ENCODE peak calls at places on chromosomes 2 and 18, in six cellular contexts. X, A, L, V, S and N are unnamed samples.

GRCh38 chr2:96116424-96116878 is at the start of gene ADRA2B:
- DNase-seq in V (peak), A (peak), L (peak), X (peak), S (peak), N (peak)

GRCh38 chr18:79532690-79533058 is 136.9 kb downstream of the NFATC1 start:
- DNase-seq in S (no peak), X (no peak), L (no peak), A (no peak), V (no peak), N (no peak)

GRCh38 chr18:50429207-50429948 is 54.5 kb downstream of the SKA1 start:
- DNase-seq in V (peak), S (peak), L (peak), X (peak), A (peak), N (peak)

GRCh38 chr2:232482301-232483238 is 5.1 kb downstream of the ECEL1 start:
- DNase-seq in A (no peak), X (no peak), S (no peak), L (no peak), V (no peak), N (no peak)

GRCh38 chr2:95530734-95531133 is 46.2 kb upstream of the TRIM43B start:
- DNase-seq in X (peak), S (no peak), L (no peak), A (peak), V (no peak), N (no peak)

GRCh38 chr18:48826271-48826670 is 124.5 kb downstream of the SMAD7 start:
- DNase-seq in L (no peak), S (no peak), X (no peak), V (no peak), A (no peak), N (no peak)

GRCh38 chr18:13500227-13500865 is 226.0 kb downstream of the FAM210A start:
- DNase-seq in S (peak), L (peak), A (peak), V (peak), X (no peak), N (no peak)

GRCh38 chr2:105890856-105891255 is 146.1 kb downstream of the NCK2 start:
- DNase-seq in X (no peak), L (peak), V (no peak), S (no peak), A (no peak), N (no peak)

GRCh38 chr2:26033769-26034596 is at the start of gene RAB10:
- DNase-seq in L (peak), X (peak), V (peak), S (peak), A (peak), N (peak)

GRCh38 chr2:227703961-227704360 is 13.9 kb downstream of the SLC19A3 start:
- DNase-seq in V (no peak), A (peak), S (no peak), X (peak), L (no peak), N (no peak)

GRCh38 chr2:78245394-78246140 is 723.4 kb upstream of the LRRTM4 start:
- DNase-seq in V (no peak), L (peak), S (no peak), X (no peak), A (no peak), N (no peak)

GRCh38 chr18:62399781-62400308 is 74.7 kb downstream of the TNFRSF11A start:
- DNase-seq in A (peak), L (peak), S (peak), X (peak), V (peak), N (no peak)

GRCh38 chr2:219997341-219997851 is 370.0 kb downstream of the SLC4A3 start:
- DNase-seq in X (peak), S (peak), V (peak), L (peak), A (peak), N (peak)

GRCh38 chr2:63378589-63378988 is 209.7 kb downstream of the WDPCP start:
- DNase-seq in A (no peak), L (no peak), S (no peak), V (no peak), X (no peak), N (no peak)

GRCh38 chr2:14363137-14363536 is 269.4 kb upstream of the LRATD1 start:
- DNase-seq in S (no peak), V (no peak), A (no peak), L (no peak), X (no peak), N (no peak)

GRCh38 chr2:240435457-240435954 is at the start of gene GPC1:
- DNase-seq in A (peak), S (peak), V (peak), X (peak), L (peak), N (peak)

GRCh38 chr2:203694186-203694585 is 12.3 kb upstream of the CD28 start:
- DNase-seq in X (no peak), A (no peak), S (no peak), V (no peak), L (no peak), N (no peak)

GRCh38 chr2:50395510-50396300 is 636.2 kb downstream of the NRXN1 start:
- DNase-seq in V (no peak), X (no peak), S (no peak), A (no peak), L (no peak), N (no peak)

GRCh38 chr2:121266543-121267106 is 18.4 kb downstream of the TFCP2L1 start:
- DNase-seq in S (no peak), A (peak), L (no peak), V (peak), X (peak), N (no peak)

GRCh38 chr2:2840681-2841300 is 509.7 kb upstream of the MYT1L start:
- DNase-seq in X (no peak), V (no peak), S (no peak), A (no peak), L (no peak), N (no peak)

GRCh38 chr2:192465145-192465544 is 270.4 kb upstream of the TMEFF2 start:
- DNase-seq in X (no peak), L (no peak), V (no peak), A (no peak), S (no peak), N (no peak)

GRCh38 chr2:178306351-178307073 is 112.2 kb downstream of the OSBPL6 start:
- DNase-seq in L (peak), X (peak), S (peak), A (peak), V (peak), N (peak)

GRCh38 chr2:155357172-155357571 is 658.7 kb downstream of the KCNJ3 start:
- DNase-seq in A (no peak), X (no peak), L (no peak), S (no peak), V (no peak), N (no peak)

GRCh38 chr2:181273986-181274385 is 183.2 kb upstream of the ITGA4 start:
- DNase-seq in V (no peak), X (no peak), S (no peak), A (no peak), L (no peak), N (no peak)

GRCh38 chr2:181281206-181281832 is 175.9 kb upstream of the ITGA4 start:
- DNase-seq in A (no peak), S (no peak), L (no peak), V (no peak), X (no peak), N (no peak)

GRCh38 chr2:181275643-181276070 is 181.5 kb upstream of the ITGA4 start:
- DNase-seq in A (no peak), V (no peak), L (peak), X (no peak), S (peak), N (peak)
- H2AFZ ChIP-seq in A (no peak), V (no peak), L (peak), X (no peak), S (peak), N (no peak)

GRCh38 chr2:86234573-86235131 is 35.4 kb downstream of the MRPL35 start:
- DNase-seq in V (no peak), X (no peak), L (no peak), A (no peak), S (no peak), N (no peak)

GRCh38 chr2:86239326-86239725 is 40.1 kb downstream of the MRPL35 start:
- DNase-seq in L (no peak), X (no peak), S (no peak), V (no peak), A (no peak), N (no peak)

GRCh38 chr2:86238354-86238753 is 39.1 kb downstream of the MRPL35 start:
- DNase-seq in V (no peak), S (no peak), A (no peak), L (no peak), X (no peak), N (peak)

GRCh38 chr2:86235196-86235980 is 36.1 kb downstream of the MRPL35 start:
- DNase-seq in X (no peak), S (no peak), A (no peak), V (no peak), L (peak), N (no peak)

GRCh38 chr2:86237172-86237571 is 37.9 kb downstream of the MRPL35 start:
- DNase-seq in S (no peak), L (no peak), X (no peak), V (no peak), A (no peak), N (no peak)
- H3K4me2 ChIP-seq in S (no peak), L (no peak), X (no peak), V (no peak), A (no peak), N (no peak)

DNA sequence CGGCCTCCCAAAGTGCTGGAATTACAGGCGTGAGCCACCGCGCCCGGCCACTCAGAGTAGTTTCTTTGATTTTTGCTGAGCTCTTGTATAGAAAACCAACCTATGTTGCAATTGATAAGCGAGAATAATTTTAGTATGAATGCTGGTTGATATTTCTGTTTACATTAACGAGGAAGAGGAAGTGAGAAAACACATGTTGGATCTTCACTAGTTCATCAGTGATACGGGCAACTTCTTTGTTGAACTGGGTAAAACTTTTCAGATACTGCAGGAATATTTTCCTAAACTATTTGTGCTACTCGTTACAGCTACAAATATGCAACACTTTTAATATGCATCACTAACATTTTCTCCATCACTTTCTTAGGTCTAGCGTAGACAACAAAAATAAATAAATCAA is 67.9 kb upstream of the SLC25A52 start:
- DNase-seq in X (no peak), L (no peak), S (no peak), V (no peak), A (no peak), N (no peak)
- TF ChIP-seq EZH2phosphoT487 in X (no peak), L (no peak), S (no peak), V (no peak), A (no peak), N (no peak)

GRCh38 chr2:45691600-45691999 is 40.1 kb downstream of the PRKCE start:
- DNase-seq in L (no peak), X (no peak), V (no peak), S (no peak), A (no peak), N (peak)

GRCh38 chr2:45690223-45690622 is 38.7 kb downstream of the PRKCE start:
- DNase-seq in L (no peak), V (no peak), X (no peak), A (no peak), S (no peak), N (no peak)

GRCh38 chr2:45691152-45691551 is 39.7 kb downstream of the PRKCE start:
- DNase-seq in S (no peak), L (no peak), X (no peak), V (no peak), A (no peak), N (peak)

GRCh38 chr2:45688479-45689298 is 37.2 kb downstream of the PRKCE start:
- DNase-seq in S (no peak), A (peak), X (no peak), V (no peak), L (no peak), N (no peak)

GRCh38 chr2:45692566-45692965 is 41.1 kb downstream of the PRKCE start:
- DNase-seq in X (no peak), L (no peak), S (no peak), V (no peak), A (no peak), N (no peak)
- H2AFZ ChIP-seq in X (no peak), L (no peak), S (no peak), V (no peak), A (no peak), N (no peak)

GRCh38 chr18:35861367-35862114 is 110.9 kb upstream of the RMP24 start:
- DNase-seq in S (no peak), L (no peak), V (no peak), X (no peak), A (no peak), N (no peak)
- H3K4me2 ChIP-seq in S (peak), L (peak), V (no peak), X (no peak), A (no peak), N (no peak)

DNA sequence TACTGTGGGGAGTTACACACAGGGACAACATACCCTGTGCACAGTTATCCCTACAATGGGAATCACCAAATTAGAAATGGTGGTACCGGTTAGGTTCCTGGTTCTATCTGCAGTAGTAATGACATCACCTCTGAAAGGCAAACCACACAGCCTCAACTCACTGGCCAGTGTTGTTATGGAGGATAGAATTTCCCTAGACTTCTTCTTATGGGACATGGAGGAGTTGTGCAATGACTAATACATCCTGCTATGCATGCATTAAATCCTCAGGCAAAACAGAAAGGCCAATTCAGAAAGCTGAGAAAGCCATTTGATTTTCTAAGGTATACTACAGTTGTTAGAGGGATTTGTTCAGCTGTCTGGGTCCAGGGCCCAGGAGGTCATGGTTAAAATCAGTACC is 439.3 kb downstream of the TMX3 start:
- DNase-seq in X (peak), L (no peak), S (no peak), A (peak), V (no peak), N (no peak)
- TF ChIP-seq EZH2phosphoT487 in X (no peak), L (no peak), S (no peak), A (no peak), V (no peak), N (no peak)

DNA sequence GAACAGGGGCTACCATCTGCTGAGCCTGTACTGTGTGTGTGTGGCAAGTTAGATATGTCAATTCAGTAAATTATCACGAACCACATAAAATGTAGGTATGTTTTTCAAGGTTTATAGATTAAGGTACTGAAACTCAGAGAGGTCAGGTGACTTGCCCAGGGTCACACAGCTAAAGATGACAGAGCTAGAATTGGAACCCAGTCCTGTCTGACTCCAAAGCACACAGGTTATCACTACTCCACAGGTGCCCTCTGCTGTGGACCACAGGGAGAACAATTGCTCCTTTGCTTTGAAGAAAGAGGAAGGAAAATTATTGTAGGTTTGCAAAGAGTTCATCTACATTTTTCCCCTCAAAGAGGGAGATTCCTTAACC is 229.7 kb upstream of the AGAP1 start:
- DNase-seq in V (no peak), X (peak), A (no peak), S (no peak), L (no peak), N (no peak)
- H2AFZ ChIP-seq in V (peak), X (peak), A (peak), S (no peak), L (no peak), N (no peak)

GRCh38 chr2:114642988-114643553 is 200.6 kb downstream of the DPP10 start:
- DNase-seq in X (no peak), L (no peak), S (no peak), A (no peak), V (no peak), N (no peak)
- H3K4me2 ChIP-seq in X (no peak), L (no peak), S (no peak), A (no peak), V (no peak), N (no peak)

DNA sequence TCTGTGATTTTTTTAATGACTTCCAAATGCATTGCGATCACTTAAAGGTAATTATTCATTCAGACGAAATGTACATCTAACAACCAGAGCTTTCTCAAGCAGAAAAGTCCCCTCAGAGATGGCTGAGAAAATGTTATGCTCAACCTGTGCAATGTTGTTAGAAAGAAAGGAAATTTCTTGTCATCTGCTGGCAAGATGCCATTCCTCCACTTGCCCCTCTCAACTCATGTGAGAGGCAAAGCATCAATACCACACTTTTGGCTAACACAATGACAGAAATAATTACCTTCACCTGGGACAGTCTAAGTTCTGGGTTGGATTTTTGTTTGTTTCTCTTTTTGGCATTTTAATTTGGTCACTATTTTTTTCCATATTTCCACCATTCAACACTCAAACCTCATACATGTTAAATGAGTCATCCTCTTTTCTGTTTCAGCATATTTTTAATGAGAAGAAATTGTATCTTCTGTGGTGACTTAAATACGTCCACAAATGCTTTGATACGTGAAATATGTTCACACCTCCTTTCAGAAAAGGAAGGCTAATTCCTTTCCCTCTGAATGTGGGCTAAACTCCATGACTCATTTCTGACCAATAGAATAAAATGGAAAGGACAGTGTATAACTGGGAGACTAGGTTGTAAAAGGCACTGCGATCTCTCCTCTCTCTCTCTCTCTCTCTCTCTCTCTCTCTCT is 173.6 kb upstream of the CHAC2 start:
- DNase-seq in S (no peak), L (no peak), V (no peak), X (peak), A (peak), N (no peak)
- TF ChIP-seq EZH2phosphoT487 in S (no peak), L (no peak), V (no peak), X (no peak), A (no peak), N (no peak)